ENCODE peak calls at places on chromosomes 7 and 10, in eight cellular contexts. I, P, J, X, N, C, Q and A are unnamed samples.

GRCh38 chr7:77419102-77419501 is 3.0 kb upstream of the GSAP start:
- DNase-seq in I (no peak), P (no peak), J (no peak), X (no peak), N (no peak), C (no peak), Q (no peak), A (no peak)

GRCh38 chr10:70034252-70034651 is 18.4 kb upstream of the MACROH2A2 start:
- DNase-seq in I (no peak), P (no peak), J (no peak), X (no peak), N (no peak), C (no peak), Q (no peak), A (no peak)

GRCh38 chr10:46541735-46542566 is 14.5 kb downstream of the GPRIN2 start:
- DNase-seq in I (peak), P (no peak), J (no peak), X (no peak), N (no peak), C (no peak), Q (peak), A (no peak)

GRCh38 chr10:33187427-33187999 is 147.0 kb downstream of the NRP1 start:
- DNase-seq in I (no peak), P (no peak), J (no peak), X (no peak), N (no peak), C (no peak), Q (no peak), A (no peak)

GRCh38 chr7:139682136-139683013 is 95.4 kb downstream of the HIPK2 start:
- DNase-seq in I (no peak), P (peak), J (no peak), X (no peak), N (peak), C (peak), Q (no peak), A (peak)

GRCh38 chr10:33477291-33478088 is 143.0 kb upstream of the NRP1 start:
- DNase-seq in I (no peak), P (no peak), J (no peak), X (no peak), N (no peak), C (no peak), Q (no peak), A (no peak)

GRCh38 chr7:38147005-38147404 is 31.0 kb upstream of the STARD3NL start:
- DNase-seq in I (no peak), P (no peak), J (no peak), X (no peak), N (no peak), C (no peak), Q (no peak), A (no peak)

GRCh38 chr10:9315292-9315691 is 1260.8 kb downstream of the GATA3 start:
- DNase-seq in I (no peak), P (no peak), J (no peak), X (no peak), N (no peak), C (no peak), Q (no peak), A (no peak)

GRCh38 chr10:43822509-43823236 is 174.0 kb upstream of the ZNF32 start:
- DNase-seq in I (peak), P (no peak), J (no peak), X (no peak), N (no peak), C (no peak), Q (no peak), A (no peak)

GRCh38 chr7:141073641-141074161 is at the start of gene TMEM178B:
- DNase-seq in I (no peak), P (no peak), J (peak), X (no peak), N (no peak), C (no peak), Q (no peak), A (no peak)

GRCh38 chr7:119472398-119473038 is 800.5 kb upstream of the KCND2 start:
- DNase-seq in I (no peak), P (no peak), J (no peak), X (no peak), N (no peak), C (no peak), Q (peak), A (no peak)

GRCh38 chr10:44801383-44802327 is 109.5 kb upstream of the TMEM72 start:
- DNase-seq in I (peak), P (peak), J (no peak), X (peak), N (peak), C (peak), Q (peak), A (peak)

GRCh38 chr7:64463636-64464375 is 99.1 kb downstream of the ZNF680 start:
- DNase-seq in I (peak), P (peak), J (no peak), X (peak), N (peak), C (peak), Q (peak), A (peak)

GRCh38 chr7:1569016-1569415 is 816 bp downstream of the PSMG3 start:
- DNase-seq in I (no peak), P (peak), J (no peak), X (no peak), N (peak), C (no peak), Q (no peak), A (no peak)

GRCh38 chr7:12757443-12757842 is 70.0 kb downstream of the ARL4A start:
- DNase-seq in I (no peak), P (peak), J (no peak), X (no peak), N (peak), C (no peak), Q (no peak), A (no peak)

GRCh38 chr7:11232462-11232861 is 258.8 kb downstream of the PHF14 start:
- DNase-seq in I (no peak), P (no peak), J (no peak), X (no peak), N (peak), C (no peak), Q (no peak), A (no peak)

GRCh38 chr10:71280216-71280615 is 38.8 kb upstream of the SLC29A3 start:
- DNase-seq in I (no peak), P (no peak), J (no peak), X (no peak), N (no peak), C (no peak), Q (no peak), A (no peak)

GRCh38 chr7:53800746-53801145 is 741.4 kb upstream of the VSTM2A start:
- DNase-seq in I (no peak), P (no peak), J (no peak), X (no peak), N (no peak), C (no peak), Q (no peak), A (no peak)

GRCh38 chr10:43231523-43232078 is 35.3 kb downstream of the RASGEF1A start:
- DNase-seq in I (peak), P (no peak), J (no peak), X (no peak), N (no peak), C (no peak), Q (peak), A (no peak)

GRCh38 chr10:24872790-24873182 is 79.6 kb downstream of the PRTFDC1 start:
- DNase-seq in I (no peak), P (no peak), J (no peak), X (no peak), N (peak), C (no peak), Q (no peak), A (no peak)

GRCh38 chr10:83166344-83166743 is 973.0 kb upstream of the GHITM start:
- DNase-seq in I (no peak), P (no peak), J (peak), X (no peak), N (no peak), C (no peak), Q (no peak), A (no peak)
- TF ChIP-seq CTCF in I (no peak), P (no peak), J (peak), X (no peak), N (no peak), C (peak), Q (no peak), A (no peak)

GRCh38 chr7:107751113-107751512 is 7.2 kb downstream of the CBLL1 start:
- DNase-seq in I (no peak), P (no peak), J (no peak), X (no peak), N (no peak), C (no peak), Q (no peak), A (no peak)

GRCh38 chr7:107744345-107744750 is 406 bp downstream of the CBLL1 start:
- DNase-seq in I (no peak), P (no peak), J (no peak), X (no peak), N (no peak), C (no peak), Q (no peak), A (no peak)

GRCh38 chr7:107743567-107744344 is at the start of gene CBLL1:
- DNase-seq in I (peak), P (peak), J (peak), X (peak), N (peak), C (peak), Q (peak), A (peak)

GRCh38 chr7:107742678-107743566 is 1.0 kb upstream of the CBLL1 start:
- DNase-seq in I (peak), P (no peak), J (peak), X (peak), N (no peak), C (peak), Q (peak), A (peak)

DNA sequence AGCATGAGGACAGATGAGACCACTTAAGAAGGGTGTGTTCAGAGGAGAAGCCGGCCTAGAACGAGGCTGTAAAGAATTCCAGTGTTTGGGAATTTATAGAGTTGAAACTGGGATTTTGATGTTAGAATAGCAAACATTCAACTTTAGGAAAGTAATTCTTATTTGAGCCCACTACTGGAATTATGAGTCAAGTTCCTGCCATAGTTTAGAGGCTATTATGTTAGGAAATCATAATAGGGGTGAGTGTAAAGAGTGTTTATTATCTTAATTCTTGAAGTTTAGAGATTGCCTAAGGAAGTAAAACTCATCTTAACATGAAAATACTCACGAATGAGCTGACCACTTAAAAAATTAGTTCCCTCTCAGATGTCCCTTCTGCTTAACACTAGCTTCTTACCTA is 2.1 kb downstream of the CBLL1 start:
- DNase-seq in I (no peak), P (peak), J (no peak), X (no peak), N (no peak), C (no peak), Q (no peak), A (no peak)
- H3K4me3 ChIP-seq in I (no peak), P (no peak), J (no peak), X (no peak), N (no peak), C (no peak), Q (peak), A (no peak)

GRCh38 chr10:49365675-49366415 is 30.0 kb downstream of the DRGX start:
- DNase-seq in I (no peak), P (no peak), J (peak), X (no peak), N (no peak), C (no peak), Q (no peak), A (no peak)
- TF ChIP-seq CTCF in I (no peak), P (no peak), J (peak), X (no peak), N (no peak), C (no peak), Q (no peak), A (no peak)

GRCh38 chr7:151439855-151440798 is at the start of gene CRYGN:
- DNase-seq in I (peak), P (no peak), J (peak), X (no peak), N (no peak), C (no peak), Q (no peak), A (no peak)
- H3K4me3 ChIP-seq in I (peak), P (no peak), J (peak), X (peak), N (peak), C (peak), Q (peak), A (peak)

GRCh38 chr10:94314913-94315545 is 47.7 kb downstream of the NOC3L start:
- DNase-seq in I (no peak), P (peak), J (peak), X (no peak), N (peak), C (no peak), Q (no peak), A (no peak)
- TF ChIP-seq CTCF in I (no peak), P (no peak), J (no peak), X (no peak), N (peak), C (no peak), Q (no peak), A (no peak)

DNA sequence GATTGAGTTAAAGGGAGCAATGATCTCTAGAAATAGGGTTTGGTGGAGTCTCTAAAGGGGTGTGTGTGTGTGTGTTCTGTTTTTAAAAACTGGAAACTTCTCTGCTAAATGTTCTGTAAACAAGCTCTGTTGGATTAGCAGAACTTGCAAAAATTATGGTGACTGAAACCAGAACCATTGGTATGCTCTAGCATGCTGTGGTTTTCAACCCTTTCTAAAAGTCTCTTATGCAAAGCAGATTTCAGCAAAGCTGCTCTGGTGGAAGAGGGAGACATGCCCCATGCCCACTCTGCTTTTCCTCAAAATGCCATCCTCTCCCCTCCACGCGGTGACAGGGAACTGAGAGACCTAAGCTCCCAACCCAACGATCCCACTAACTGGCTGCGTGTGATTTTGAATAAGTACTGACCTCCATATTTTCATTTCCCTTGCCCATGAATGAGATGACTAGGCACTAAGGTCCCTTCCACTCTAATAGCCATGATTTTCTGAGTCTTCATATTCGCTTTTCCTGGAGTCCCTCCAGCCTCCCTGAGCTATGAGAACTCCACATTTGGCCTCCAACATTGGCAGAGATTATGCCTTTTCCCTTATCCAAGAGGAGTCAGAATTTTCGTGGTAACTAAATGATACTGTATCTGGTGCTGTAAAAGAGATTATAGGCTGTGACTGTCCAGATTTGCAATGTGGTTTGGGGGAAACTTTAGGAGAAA is 117.3 kb upstream of the PALS2 start:
- DNase-seq in I (no peak), P (no peak), J (no peak), X (no peak), N (no peak), C (no peak), Q (no peak), A (no peak)
- H3K4me3 ChIP-seq in I (no peak), P (no peak), J (no peak), X (no peak), N (no peak), C (no peak), Q (no peak), A (no peak)

DNA sequence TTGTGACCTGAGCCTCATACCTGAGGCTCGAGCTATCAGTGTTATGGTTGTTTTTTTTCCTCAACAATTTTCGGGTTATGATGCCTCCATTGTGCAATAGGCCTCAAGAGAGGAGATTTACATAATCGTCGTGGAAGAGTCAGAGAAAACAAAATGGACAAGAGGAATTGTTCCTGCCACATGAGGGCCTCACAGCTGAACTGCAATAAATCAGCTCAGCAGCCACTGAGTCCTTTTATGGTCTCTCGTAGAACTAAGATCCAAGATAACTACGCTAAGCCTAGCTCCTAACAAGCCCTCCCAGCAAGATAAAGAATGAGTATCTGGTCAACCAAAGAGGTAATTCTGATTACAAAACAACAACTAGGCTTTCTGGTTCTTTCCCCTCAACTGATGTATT is 336.8 kb downstream of the WDR11 start:
- DNase-seq in I (peak), P (no peak), J (peak), X (no peak), N (no peak), C (no peak), Q (peak), A (no peak)
- TF ChIP-seq CTCF in I (no peak), P (no peak), J (peak), X (no peak), N (no peak), C (peak), Q (no peak), A (no peak)

GRCh38 chr10:122044045-122044661 is 55.2 kb downstream of the TACC2 start:
- DNase-seq in I (peak), P (peak), J (peak), X (no peak), N (no peak), C (no peak), Q (peak), A (no peak)
- H3K4me3 ChIP-seq in I (peak), P (no peak), J (no peak), X (no peak), N (no peak), C (no peak), Q (no peak), A (no peak)

GRCh38 chr10:100812978-100813377 is 67.6 kb downstream of the PAX2 start:
- DNase-seq in I (no peak), P (no peak), J (no peak), X (no peak), N (no peak), C (no peak), Q (no peak), A (no peak)
- TF ChIP-seq CTCF in I (no peak), P (no peak), J (peak), X (no peak), N (peak), C (peak), Q (no peak), A (no peak)